ENCODE peak calls at places on chromosome 14, in nine cellular contexts. P is stomach; F is ecto neural progenitor cell; B is GM12864; G is memory B cell; W is iris pigment epithelial cell; Y is activated CD8-positive, alpha-beta memory T cell treated with anti-CD3 and anti-CD28 coated beads for 1 hour; U is lower leg skin; S is lower lobe of right lung. Z is an unnamed sample.

GRCh38 chr14:77098470-77099353 is 654 bp downstream of the CIPC start:
- DNase-seq in U (peak), G (no peak), W (no peak), P (peak), Y (no peak), B (no peak), S (peak), F (no peak), Z (no peak)

GRCh38 chr14:87461704-87462103 is 531.3 kb downstream of the GALC start:
- DNase-seq in W (no peak), B (no peak), F (peak), U (no peak), P (no peak), S (no peak), G (no peak), Y (no peak), Z (no peak)

GRCh38 chr14:99055816-99056215 is 216.2 kb downstream of the BCL11B start:
- DNase-seq in U (no peak), F (no peak), Y (peak), S (no peak), G (no peak), W (no peak), P (no peak), B (no peak), Z (no peak)

GRCh38 chr14:103480595-103480994 is 42.0 kb downstream of the CKB start:
- DNase-seq in B (peak), P (no peak), S (no peak), G (peak), U (no peak), W (no peak), F (no peak), Y (no peak), Z (no peak)

GRCh38 chr14:69346710-69347109 is 51.4 kb downstream of the ERH start:
- DNase-seq in F (peak), S (no peak), P (peak), U (no peak), G (no peak), B (no peak), W (peak), Y (no peak), Z (no peak)

GRCh38 chr14:54219281-54220121 is 177.3 kb upstream of the CDKN3 start:
- DNase-seq in G (no peak), Y (no peak), B (no peak), W (no peak), S (no peak), F (peak), P (no peak), U (no peak), Z (no peak)

GRCh38 chr14:89921896-89922548 is 32.5 kb downstream of the EFCAB11 start:
- DNase-seq in G (no peak), B (no peak), Y (no peak), F (no peak), U (no peak), S (no peak), P (no peak), W (peak), Z (peak)

GRCh38 chr14:99150236-99150635 is 121.8 kb downstream of the BCL11B start:
- DNase-seq in P (no peak), G (no peak), U (no peak), Y (no peak), F (no peak), S (no peak), W (no peak), B (no peak), Z (no peak)

GRCh38 chr14:99116741-99117295 is 155.2 kb downstream of the BCL11B start:
- DNase-seq in W (no peak), G (no peak), S (no peak), Y (no peak), U (no peak), B (no peak), F (no peak), P (no peak), Z (no peak)

Z was measured in stromal cell of bone marrow.